ENCODE peak calls at places on chromosomes 5 and 9, in nine cellular contexts. Z, O, S, B, V, H, F, U and X are unnamed samples.

GRCh38 chr5:88236866-88237642 is 31.6 kb downstream of the TMEM161B start:
- DNase-seq in O (no peak), U (no peak), H (peak), S (no peak), F (no peak), Z (no peak), B (peak), V (peak), X (no peak)

GRCh38 chr5:145775893-145776444 is 59.2 kb downstream of the PRELID2 start:
- DNase-seq in F (no peak), S (no peak), O (no peak), H (peak), U (no peak), B (peak), Z (no peak), V (peak), X (no peak)

GRCh38 chr5:114447084-114447773 is 85.4 kb downstream of the KCNN2 start:
- DNase-seq in U (no peak), F (no peak), S (no peak), H (peak), O (no peak), V (no peak), Z (no peak), B (no peak), X (no peak)

GRCh38 chr9:72665421-72665820 is 144.0 kb downstream of the TMC1 start:
- DNase-seq in Z (no peak), F (no peak), S (no peak), U (no peak), O (no peak), V (peak), B (peak), H (peak), X (no peak)

GRCh38 chr9:115220339-115221009 is 102.5 kb upstream of the TNC start:
- DNase-seq in Z (no peak), V (peak), O (no peak), S (no peak), U (no peak), F (no peak), B (no peak), H (no peak), X (no peak)

GRCh38 chr9:123548749-123549545 is 192.9 kb downstream of the CRB2 start:
- DNase-seq in S (no peak), O (no peak), H (no peak), B (peak), Z (peak), V (no peak), U (no peak), F (no peak), X (peak)

GRCh38 chr9:137761032-137761431 is 116.5 kb upstream of the CACNA1B start:
- DNase-seq in F (no peak), V (no peak), O (no peak), B (no peak), U (no peak), S (no peak), H (no peak), Z (no peak), X (no peak)

GRCh38 chr5:92391-93220 is 638 bp downstream of the PLEKHG4B start:
- DNase-seq in V (no peak), Z (no peak), U (no peak), F (no peak), O (no peak), S (no peak), H (no peak), B (no peak), X (no peak)

GRCh38 chr5:1648806-1649205 is 125.0 kb upstream of the LPCAT1 start:
- DNase-seq in Z (no peak), F (no peak), H (no peak), V (peak), U (no peak), S (no peak), B (peak), O (no peak), X (no peak)

GRCh38 chr9:37295796-37296195 is 126.7 kb upstream of the GRHPR start:
- DNase-seq in V (no peak), U (no peak), H (no peak), B (no peak), S (no peak), O (no peak), Z (no peak), F (no peak), X (no peak)

GRCh38 chr9:69180670-69181069 is 6.6 kb downstream of the TJP2 start:
- DNase-seq in V (peak), Z (no peak), F (no peak), H (peak), U (no peak), S (peak), O (no peak), B (peak), X (peak)

GRCh38 chr5:118990582-118990981 is 2.2 kb upstream of the DTWD2 start:
- DNase-seq in Z (no peak), F (no peak), H (peak), S (no peak), O (no peak), V (no peak), B (no peak), U (no peak), X (no peak)

GRCh38 chr9:133334161-133334560 is 1.8 kb downstream of the SURF6 start:
- DNase-seq in U (peak), V (no peak), B (no peak), S (no peak), H (no peak), Z (no peak), F (peak), O (no peak), X (no peak)

GRCh38 chr9:122954253-122954691 is 13.5 kb downstream of the RABGAP1 start:
- DNase-seq in H (peak), F (no peak), V (peak), S (no peak), U (no peak), B (peak), Z (no peak), O (no peak), X (no peak)

GRCh38 chr9:34252670-34253459 is 74.0 kb downstream of the UBAP1 start:
- DNase-seq in H (peak), B (peak), O (peak), V (peak), U (no peak), S (peak), F (peak), Z (peak), X (peak)

GRCh38 chr9:37963936-37964739 is 60.2 kb upstream of the SLC25A51 start:
- DNase-seq in B (peak), S (no peak), U (peak), O (peak), V (peak), F (no peak), Z (peak), H (peak), X (no peak)

GRCh38 chr9:107239474-107239873 is 43.6 kb upstream of the RAD23B start:
- DNase-seq in F (no peak), S (no peak), H (peak), O (no peak), U (no peak), Z (no peak), B (peak), V (no peak), X (no peak)

GRCh38 chr5:95053253-95053652 is 231.6 kb downstream of the MCTP1 start:
- DNase-seq in S (no peak), B (no peak), Z (no peak), O (no peak), H (no peak), U (no peak), V (no peak), F (no peak), X (no peak)

GRCh38 chr9:95005276-95006141 is 279.0 kb downstream of the AOPEP start:
- DNase-seq in O (no peak), Z (no peak), H (peak), B (peak), V (peak), F (no peak), U (no peak), S (no peak), X (no peak)

GRCh38 chr9:129023036-129023907 is 4.9 kb downstream of the SH3GLB2 start:
- DNase-seq in Z (no peak), O (no peak), H (peak), U (no peak), B (peak), F (peak), S (no peak), V (peak), X (no peak)

GRCh38 chr5:143056792-143057579 is 286.8 kb downstream of the ARHGAP26 start:
- DNase-seq in U (no peak), S (no peak), Z (no peak), H (no peak), F (no peak), V (no peak), O (no peak), B (no peak), X (no peak)

GRCh38 chr9:7011395-7012067 is 253.8 kb downstream of the KDM4C start:
- DNase-seq in F (no peak), S (no peak), V (no peak), Z (no peak), U (no peak), H (no peak), O (no peak), B (peak), X (no peak)

DNA sequence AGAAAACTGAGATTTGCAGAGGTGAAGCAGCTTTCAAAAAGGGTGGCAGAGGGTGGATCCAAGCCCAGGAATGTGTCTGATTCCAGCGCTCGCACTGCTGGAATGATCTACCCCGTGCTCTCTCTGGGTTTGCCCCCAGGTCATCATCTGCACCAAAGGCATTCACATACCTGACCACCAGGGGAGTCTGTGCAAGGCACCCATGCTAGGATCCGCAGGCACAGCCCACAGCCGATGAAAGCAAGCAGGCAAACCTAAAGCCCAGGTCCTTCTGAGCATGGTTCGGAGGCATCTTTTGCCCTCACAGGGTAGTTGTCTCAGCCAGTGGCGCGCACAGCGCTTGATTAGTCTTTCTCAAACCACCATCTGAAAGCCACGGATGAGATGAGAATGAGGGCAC is 56.6 kb downstream of the TEK start:
- DNase-seq in H (no peak), B (no peak), O (no peak), Z (no peak), S (no peak), F (no peak), U (peak), V (no peak), X (no peak)
- TF ChIP-seq CTCF in H (no peak), B (no peak), O (peak), Z (no peak), S (no peak), F (no peak), U (no peak), V (no peak), X (no peak)

DNA sequence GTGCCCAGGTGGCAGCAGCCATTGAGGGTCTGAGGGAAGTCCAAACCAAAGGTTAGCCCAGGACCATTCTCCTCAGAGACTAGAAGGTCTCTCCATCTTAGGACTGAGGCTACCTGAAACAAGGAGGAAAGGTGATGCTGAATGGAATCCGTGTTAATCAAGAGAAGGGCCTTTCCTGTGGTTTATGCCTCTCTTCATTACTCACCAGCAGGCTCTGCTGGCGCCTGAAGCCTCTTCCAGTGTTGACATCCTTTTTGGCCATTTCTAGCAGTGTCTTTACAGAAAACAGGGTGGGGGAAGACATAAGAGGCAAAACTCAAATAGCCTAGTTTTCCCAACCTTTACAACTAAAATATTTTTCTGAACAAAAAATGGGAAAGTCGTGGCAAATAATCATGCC is 98.1 kb downstream of the ENC1 start:
- DNase-seq in F (no peak), B (no peak), Z (no peak), U (no peak), H (peak), V (no peak), S (no peak), O (no peak), X (no peak)
- TF ChIP-seq CTCF in F (no peak), B (no peak), Z (no peak), U (no peak), H (no peak), V (peak), S (no peak), O (no peak), X (no peak)

DNA sequence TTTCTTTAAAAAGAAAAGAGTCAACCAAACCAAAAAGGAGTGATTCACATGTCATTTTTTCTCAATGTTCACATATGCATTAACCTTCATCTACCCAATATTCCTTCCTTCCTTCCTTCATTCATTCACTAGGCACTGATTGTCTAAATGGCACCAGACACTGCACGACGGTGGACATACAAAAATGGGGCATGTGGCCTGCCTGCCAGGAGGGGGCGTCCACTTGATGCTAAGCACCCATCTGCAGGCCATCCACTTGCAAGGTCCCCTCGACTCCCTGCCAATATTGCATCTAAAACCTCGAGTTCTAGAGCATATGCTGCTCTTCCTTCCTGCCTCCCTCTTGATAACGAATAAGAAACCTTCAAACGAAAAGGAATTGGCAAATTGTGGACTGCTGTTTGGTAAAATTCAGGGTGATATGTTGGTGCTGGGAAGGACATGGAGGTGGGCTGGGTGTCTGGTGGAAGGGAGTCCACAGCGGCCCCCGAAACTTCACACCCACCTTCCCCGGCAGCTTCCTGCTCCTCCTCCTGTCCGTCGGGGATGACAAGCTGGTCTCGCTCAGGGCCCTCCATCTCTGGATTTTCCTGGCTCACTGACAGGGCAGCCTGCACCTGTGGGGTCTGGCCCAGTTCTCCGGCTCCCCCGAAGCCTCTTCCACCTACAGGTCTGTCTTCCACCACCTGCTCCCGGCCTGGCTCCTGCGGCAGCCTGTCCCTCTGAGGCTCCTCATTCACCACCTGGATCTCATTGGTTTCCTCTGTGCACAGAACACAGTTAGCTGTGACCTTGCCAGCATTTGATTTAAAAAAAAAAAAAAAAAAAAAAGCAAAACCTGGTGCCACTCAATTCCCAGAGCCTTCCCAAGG is 64.3 kb downstream of the GOLM1 start:
- DNase-seq in V (peak), F (no peak), S (no peak), H (peak), U (no peak), Z (no peak), O (peak), B (peak), X (no peak)
- TF ChIP-seq CTCF in V (peak), F (peak), S (no peak), H (peak), U (peak), Z (peak), O (peak), B (peak), X (peak)

GRCh38 chr5:168073311-168073710 is 218.1 kb upstream of the WWC1 start:
- DNase-seq in O (no peak), F (no peak), B (no peak), H (no peak), U (no peak), V (no peak), Z (no peak), S (no peak), X (no peak)

GRCh38 chr5:168075387-168075786 is 216.1 kb upstream of the WWC1 start:
- DNase-seq in H (no peak), B (no peak), O (no peak), U (no peak), V (no peak), F (no peak), Z (no peak), S (no peak), X (no peak)

GRCh38 chr5:168073991-168074800 is 217.2 kb upstream of the WWC1 start:
- DNase-seq in H (no peak), V (peak), O (no peak), F (no peak), S (no peak), U (no peak), B (peak), Z (no peak), X (no peak)

GRCh38 chr5:168072665-168073064 is 218.8 kb upstream of the WWC1 start:
- DNase-seq in B (no peak), Z (no peak), F (no peak), S (no peak), U (no peak), V (no peak), O (no peak), H (no peak), X (no peak)

DNA sequence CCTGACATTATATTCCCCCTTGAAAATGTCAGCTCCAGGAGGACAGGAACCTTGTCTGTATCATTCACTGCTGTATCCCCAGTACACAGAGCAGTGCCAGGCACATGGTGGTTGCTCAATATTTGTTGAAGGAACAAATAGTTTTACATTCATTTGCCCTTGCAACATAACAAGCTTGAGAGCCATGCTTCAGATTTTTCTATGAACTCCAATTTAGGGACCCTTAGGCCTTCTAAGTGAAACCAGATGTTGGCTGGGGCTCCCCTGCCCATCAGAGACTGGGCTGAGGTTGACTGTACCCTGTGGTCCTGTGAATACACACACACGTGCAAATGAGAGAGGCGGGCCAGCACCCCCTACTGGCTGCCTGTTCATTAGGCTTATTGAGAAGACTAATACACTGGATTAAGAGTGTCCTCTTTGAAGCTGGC is 214.9 kb upstream of the WWC1 start:
- DNase-seq in O (peak), Z (no peak), U (no peak), B (peak), F (no peak), V (peak), H (peak), S (no peak), X (no peak)
- TF ChIP-seq CTCF in O (peak), Z (no peak), U (peak), B (peak), F (no peak), V (peak), H (peak), S (no peak), X (peak)

GRCh38 chr9:121441163-121441562 is 58.5 kb downstream of the GGTA1 start:
- DNase-seq in U (no peak), Z (no peak), V (no peak), S (no peak), B (no peak), O (no peak), F (no peak), H (no peak), X (no peak)

GRCh38 chr9:121439711-121440110 is 59.9 kb downstream of the GGTA1 start:
- DNase-seq in F (no peak), S (no peak), B (no peak), Z (no peak), U (no peak), V (no peak), O (no peak), H (no peak), X (no peak)

GRCh38 chr9:121439016-121439415 is 60.6 kb downstream of the GGTA1 start:
- DNase-seq in V (no peak), O (no peak), U (no peak), S (no peak), Z (no peak), F (no peak), H (no peak), B (no peak), X (no peak)

GRCh38 chr9:121437891-121438290 is 61.8 kb downstream of the GGTA1 start:
- DNase-seq in Z (no peak), S (no peak), O (no peak), U (no peak), B (no peak), F (no peak), V (no peak), H (no peak), X (no peak)

GRCh38 chr9:121440265-121440664 is 59.4 kb downstream of the GGTA1 start:
- DNase-seq in S (no peak), V (no peak), B (peak), H (peak), F (no peak), Z (no peak), O (no peak), U (no peak), X (no peak)
- TF ChIP-seq CTCF in S (no peak), V (peak), B (peak), H (peak), F (peak), Z (peak), O (peak), U (peak), X (no peak)

DNA sequence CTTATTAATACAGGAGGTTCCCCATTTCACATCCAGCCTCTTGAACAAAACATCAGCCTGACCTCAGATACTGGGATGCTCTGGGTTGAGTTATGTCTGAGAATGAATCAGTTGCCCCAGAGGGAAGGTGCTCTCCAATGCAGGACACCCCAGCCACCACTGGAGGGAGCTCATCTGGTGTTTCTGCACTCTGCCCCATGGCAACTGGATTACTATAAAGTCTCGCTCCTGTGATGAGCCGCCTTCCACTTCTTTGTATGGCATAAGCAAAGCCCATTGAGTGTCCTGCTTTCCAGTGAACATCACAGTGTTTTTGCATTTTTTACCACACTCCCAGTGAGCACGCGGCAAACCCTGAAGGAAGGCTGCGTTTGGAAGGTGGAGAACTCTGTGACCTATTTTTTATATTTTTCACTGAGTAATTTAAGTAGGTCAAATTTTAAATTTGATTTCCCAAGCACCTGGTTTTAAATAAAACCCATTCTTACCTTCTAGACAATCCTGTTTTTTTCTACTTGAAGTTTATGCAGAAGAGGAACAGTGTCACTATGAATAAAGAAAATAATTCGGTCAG is 176.9 kb upstream of the WWC1 start:
- DNase-seq in B (peak), H (peak), O (peak), S (no peak), Z (peak), U (no peak), V (peak), F (no peak), X (no peak)
- TF ChIP-seq CTCF in B (peak), H (peak), O (peak), S (no peak), Z (no peak), U (peak), V (peak), F (no peak), X (peak)

GRCh38 chr9:71210326-71210725 is 88.9 kb upstream of the TRPM3 start:
- DNase-seq in F (no peak), V (no peak), Z (no peak), H (no peak), O (no peak), B (no peak), U (no peak), S (no peak), X (no peak)
- TF ChIP-seq CTCF in F (no peak), V (no peak), Z (no peak), H (no peak), O (no peak), B (no peak), U (no peak), S (no peak), X (no peak)